ENCODE peak calls at places on chromosomes 2 and 18, in ten cellular contexts. V is Caki2; Q is HCEC 1CT; D is SHP77; C is GM12864; Z is NCI-H446; U is effector memory CD4-positive, alpha-beta T cell; O is stimulated activated naive CD8-positive, alpha-beta T cell treated with anti-CD3 and anti-CD28 coated beads, Interleukin-15, amount 100 ng/mL, for 72 hours; I is NCI-H526; K is C1 segment of cervical spinal cord. L is an unnamed sample.

GRCh38 chr2:98805412-98806265 is 74.7 kb upstream of the MGAT4A start:
- DNase-seq in U (no peak), K (no peak), D (no peak), C (no peak), O (no peak), Z (peak; percentile 83), V (no peak), I (no peak), Q (peak; percentile 46), L (peak; percentile 97)

GRCh38 chr2:160387558-160388262 is 105.9 kb downstream of the RBMS1 start:
- DNase-seq in Q (peak; percentile 99), V (no peak), U (no peak), C (no peak), O (no peak), Z (peak; percentile 17), K (no peak), D (no peak), I (no peak), L (no peak)

GRCh38 chr2:158969717-158970521 is 1.5 kb downstream of the TANC1 start:
- DNase-seq in V (peak; percentile 52), U (no peak), D (no peak), C (no peak), O (no peak), Q (no peak), K (peak; percentile 48), Z (peak; percentile 21), I (no peak), L (no peak)

GRCh38 chr2:206396216-206396615 is 47.1 kb upstream of the ADAM23 start:
- DNase-seq in K (no peak), O (no peak), Q (no peak), U (no peak), D (no peak), C (no peak), Z (no peak), V (peak; percentile 39), I (no peak), L (no peak)

GRCh38 chr18:47658498-47658897 is 272.0 kb downstream of the SMAD2 start:
- DNase-seq in D (no peak), C (no peak), Q (no peak), O (no peak), I (no peak), K (no peak), V (no peak), Z (no peak), U (no peak), L (no peak)

GRCh38 chr2:26077291-26077690 is 43.4 kb downstream of the RAB10 start:
- DNase-seq in C (no peak), O (no peak), U (no peak), K (no peak), Z (no peak), D (no peak), Q (no peak), I (no peak), V (no peak), L (no peak)

GRCh38 chr18:67243799-67244587 is 272.5 kb downstream of the DSEL start:
- DNase-seq in Z (no peak), K (no peak), C (no peak), I (no peak), V (no peak), D (no peak), O (no peak), U (no peak), Q (peak; percentile 38), L (no peak)

GRCh38 chr2:219596954-219597551 is 604 bp upstream of the STK11IP start:
- DNase-seq in C (no peak), K (no peak), U (no peak), Q (no peak), D (peak; percentile 70), Z (no peak), O (no peak), I (no peak), V (no peak), L (peak; percentile 35)

GRCh38 chr2:177245010-177245422 is 19.5 kb downstream of the NFE2L2 start:
- DNase-seq in Z (no peak), V (peak; percentile 89), U (no peak), K (no peak), I (no peak), Q (peak; percentile 85), D (no peak), C (no peak), O (no peak), L (no peak)

GRCh38 chr2:214242797-214243196 is 168.1 kb upstream of the VWC2L start:
- DNase-seq in Z (no peak), V (no peak), O (no peak), I (no peak), Q (no peak), D (no peak), K (no peak), U (no peak), C (no peak), L (no peak)

GRCh38 chr2:95052301-95052700 is 26.8 kb downstream of the MAL start:
- DNase-seq in Q (no peak), D (no peak), I (no peak), V (peak; percentile 98), U (no peak), K (no peak), O (no peak), Z (no peak), C (no peak), L (no peak)

GRCh38 chr2:147468963-147469362 is 375.9 kb upstream of the ACVR2A start:
- DNase-seq in Q (no peak), O (no peak), D (no peak), K (no peak), C (no peak), I (no peak), Z (no peak), U (no peak), V (no peak), L (no peak)

GRCh38 chr2:138707424-138708074 is 72.6 kb downstream of the NXPH2 start:
- DNase-seq in Q (peak; percentile 96), C (no peak), U (no peak), K (no peak), V (no peak), D (no peak), O (no peak), I (no peak), Z (peak; percentile 10), L (no peak)

GRCh38 chr2:74954500-74954874 is 4.0 kb upstream of the POLE4 start:
- DNase-seq in D (no peak), C (no peak), K (no peak), O (no peak), V (no peak), I (no peak), Z (no peak), Q (no peak), U (no peak), L (no peak)

GRCh38 chr18:44700652-44701051 is 20.0 kb downstream of the SETBP1 start:
- DNase-seq in C (no peak), D (no peak), I (no peak), Q (no peak), U (no peak), V (no peak), Z (no peak), O (no peak), K (no peak), L (no peak)

GRCh38 chr2:43985359-43985758 is 10.4 kb downstream of the LRPPRC start:
- DNase-seq in Z (no peak), D (no peak), U (no peak), I (no peak), V (no peak), C (no peak), Q (no peak), O (no peak), K (no peak), L (no peak)

GRCh38 chr2:207802650-207803049 is 32.9 kb upstream of the FZD5 start:
- DNase-seq in D (no peak), I (no peak), C (no peak), Q (no peak), O (no peak), K (no peak), U (no peak), Z (no peak), V (no peak), L (no peak)

GRCh38 chr2:65530547-65531320 is 98.3 kb upstream of the SPRED2 start:
- DNase-seq in U (no peak), K (no peak), Q (peak; percentile 48), Z (no peak), I (no peak), V (no peak), C (no peak), O (no peak), D (no peak), L (no peak)

GRCh38 chr2:229780856-229781773 is 66.8 kb upstream of the DNER start:
- DNase-seq in Z (peak; percentile 45), U (no peak), Q (peak; percentile 57), K (no peak), I (no peak), D (no peak), C (no peak), V (peak; percentile 19), O (no peak), L (peak; percentile 60)

GRCh38 chr2:118643286-118643685 is 204.2 kb downstream of the EN1 start:
- DNase-seq in U (no peak), D (no peak), Z (no peak), C (no peak), V (no peak), I (no peak), O (no peak), Q (no peak), K (no peak), L (no peak)

GRCh38 chr2:30984141-30984540 is 154.1 kb downstream of the GALNT14 start:
- DNase-seq in V (no peak), I (no peak), U (no peak), K (no peak), D (no peak), C (no peak), Q (no peak), O (no peak), Z (no peak), L (no peak)

GRCh38 chr2:237483018-237483731 is 3.9 kb upstream of the MLPH start:
- DNase-seq in C (no peak), D (peak; percentile 21), V (peak; percentile 87), Q (peak; percentile 81), I (no peak), Z (no peak), K (no peak), U (no peak), O (no peak), L (peak; percentile 28)

GRCh38 chr2:241541564-241542277 is 16.8 kb upstream of the BOK start:
- DNase-seq in Q (no peak), D (no peak), U (no peak), V (no peak), C (no peak), Z (no peak), I (no peak), K (no peak), O (no peak), L (no peak)